ENCODE peak calls at places on chromosomes 4 and X, in five cellular contexts. One of them, this sample, is unnamed.

GRCh38 chrX:101931104-101931493 is 728 bp downstream of the ZMAT1 start:
- DNase-seq in cardiac muscle cell: no peak
- DNase-seq in thoracic aorta: no peak
- DNase-seq in fibroblast of lung: no peak
- DNase-seq in CD8-positive, alpha-beta T cell: no peak
- DNase-seq in this sample: no peak

GRCh38 chrX:107716816-107717700 is 58.5 kb downstream of the TSC22D3 start:
- DNase-seq in CD8-positive, alpha-beta T cell: peak; percentile 86
- DNase-seq in cardiac muscle cell: peak; percentile 66
- DNase-seq in thoracic aorta: peak; percentile 60
- DNase-seq in fibroblast of lung: peak; percentile 76
- DNase-seq in this sample: peak; percentile 75

GRCh38 chr4:57303012-57303751 is 193.0 kb upstream of the IGFBP7 start:
- DNase-seq in cardiac muscle cell: peak; percentile 23
- DNase-seq in CD8-positive, alpha-beta T cell: no peak
- DNase-seq in thoracic aorta: no peak
- DNase-seq in fibroblast of lung: peak; percentile 33
- DNase-seq in this sample: no peak

GRCh38 chr4:150302553-150302952 is 224.3 kb downstream of the DCLK2 start:
- DNase-seq in thoracic aorta: no peak
- DNase-seq in cardiac muscle cell: no peak
- DNase-seq in CD8-positive, alpha-beta T cell: no peak
- DNase-seq in fibroblast of lung: peak; percentile 97
- DNase-seq in this sample: no peak

GRCh38 chr4:88106205-88106604 is 52.2 kb downstream of the ABCG2 start:
- DNase-seq in fibroblast of lung: peak; percentile 66
- DNase-seq in thoracic aorta: no peak
- DNase-seq in CD8-positive, alpha-beta T cell: no peak
- DNase-seq in cardiac muscle cell: no peak
- DNase-seq in this sample: no peak

GRCh38 chr4:61533140-61533539 is 333.0 kb downstream of the ADGRL3 start:
- DNase-seq in cardiac muscle cell: no peak
- DNase-seq in CD8-positive, alpha-beta T cell: no peak
- DNase-seq in thoracic aorta: no peak
- DNase-seq in fibroblast of lung: peak; percentile 77
- DNase-seq in this sample: no peak

GRCh38 chrX:100368167-100368566 is 41.9 kb downstream of the PCDH19 start:
- DNase-seq in CD8-positive, alpha-beta T cell: no peak
- DNase-seq in thoracic aorta: no peak
- DNase-seq in fibroblast of lung: no peak
- DNase-seq in cardiac muscle cell: peak; percentile 52
- DNase-seq in this sample: no peak

GRCh38 chrX:46587753-46588171 is 14.2 kb downstream of the CHST7 start:
- DNase-seq in fibroblast of lung: peak; percentile 55
- DNase-seq in cardiac muscle cell: no peak
- DNase-seq in CD8-positive, alpha-beta T cell: no peak
- DNase-seq in thoracic aorta: no peak
- DNase-seq in this sample: no peak

GRCh38 chrX:10176121-10177003 is 19.6 kb downstream of the CLCN4 start:
- DNase-seq in CD8-positive, alpha-beta T cell: no peak
- DNase-seq in thoracic aorta: no peak
- DNase-seq in cardiac muscle cell: no peak
- DNase-seq in fibroblast of lung: no peak
- DNase-seq in this sample: no peak

GRCh38 chr4:184368290-184368689 is 106.1 kb downstream of the IRF2 start:
- DNase-seq in cardiac muscle cell: no peak
- DNase-seq in fibroblast of lung: no peak
- DNase-seq in thoracic aorta: no peak
- DNase-seq in CD8-positive, alpha-beta T cell: no peak
- DNase-seq in this sample: no peak

GRCh38 chrX:9897761-9898161 is 69.4 kb upstream of the CLDN34 start:
- DNase-seq in CD8-positive, alpha-beta T cell: no peak
- DNase-seq in cardiac muscle cell: no peak
- DNase-seq in thoracic aorta: no peak
- DNase-seq in fibroblast of lung: peak; percentile 97
- DNase-seq in this sample: no peak

GRCh38 chr4:187380181-187380581 is 615.4 kb upstream of the ZFP42 start:
- DNase-seq in CD8-positive, alpha-beta T cell: no peak
- DNase-seq in thoracic aorta: no peak
- DNase-seq in cardiac muscle cell: peak; percentile 22
- DNase-seq in fibroblast of lung: no peak
- DNase-seq in this sample: no peak

GRCh38 chr4:122666527-122667245 is 45.8 kb upstream of the IL21 start:
- DNase-seq in CD8-positive, alpha-beta T cell: no peak
- DNase-seq in thoracic aorta: no peak
- DNase-seq in cardiac muscle cell: no peak
- DNase-seq in fibroblast of lung: peak; percentile 96
- DNase-seq in this sample: no peak

GRCh38 chrX:115650916-115651315 is 89.9 kb downstream of the PLS3 start:
- DNase-seq in cardiac muscle cell: peak; percentile 53
- DNase-seq in thoracic aorta: no peak
- DNase-seq in CD8-positive, alpha-beta T cell: no peak
- DNase-seq in fibroblast of lung: peak; percentile 41
- DNase-seq in this sample: no peak

GRCh38 chr4:152257601-152258066 is 278.3 kb downstream of the FBXW7 start:
- DNase-seq in CD8-positive, alpha-beta T cell: no peak
- DNase-seq in fibroblast of lung: peak; percentile 68
- DNase-seq in thoracic aorta: no peak
- DNase-seq in cardiac muscle cell: no peak
- DNase-seq in this sample: no peak
- TF ChIP-seq CTCF in CD8-positive, alpha-beta T cell: no peak
- TF ChIP-seq CTCF in fibroblast of lung: no peak
- TF ChIP-seq CTCF in thoracic aorta: no peak
- TF ChIP-seq CTCF in cardiac muscle cell: no peak
- TF ChIP-seq CTCF in this sample: no peak

GRCh38 chr4:76377922-76378321 is 43.0 kb downstream of the CCDC158 start:
- DNase-seq in thoracic aorta: no peak
- DNase-seq in fibroblast of lung: peak; percentile 65
- DNase-seq in CD8-positive, alpha-beta T cell: peak; percentile 36
- DNase-seq in cardiac muscle cell: peak; percentile 76
- DNase-seq in this sample: no peak
- TF ChIP-seq CTCF in thoracic aorta: no peak
- TF ChIP-seq CTCF in fibroblast of lung: peak; percentile 43
- TF ChIP-seq CTCF in CD8-positive, alpha-beta T cell: peak; percentile 60
- TF ChIP-seq CTCF in cardiac muscle cell: peak; percentile 72
- TF ChIP-seq CTCF in this sample: no peak

GRCh38 chrX:155535866-155536265 is 76.9 kb downstream of the TMLHE start:
- DNase-seq in thoracic aorta: no peak
- DNase-seq in cardiac muscle cell: no peak
- DNase-seq in fibroblast of lung: peak; percentile 5
- DNase-seq in CD8-positive, alpha-beta T cell: no peak
- DNase-seq in this sample: no peak

DNA sequence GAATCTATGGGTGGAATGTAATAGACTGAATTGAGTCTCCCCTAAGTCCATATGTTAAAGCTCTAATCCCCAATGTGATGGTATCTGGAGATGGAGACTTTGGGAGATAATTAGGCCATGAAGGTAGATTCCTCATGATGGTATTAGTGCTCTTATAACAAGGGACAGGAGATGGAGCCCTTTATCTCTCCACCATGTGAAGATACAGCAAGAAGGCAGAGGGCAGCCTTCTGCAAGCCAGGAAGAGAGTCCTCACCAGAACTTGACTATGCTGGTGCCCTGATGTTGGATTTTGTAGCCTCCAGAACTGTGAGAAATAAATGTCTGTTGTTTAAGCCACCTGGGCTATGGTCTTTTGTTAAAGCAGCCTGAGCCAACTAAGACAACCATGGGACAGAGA is 76.4 kb upstream of the F8A3 start:
- DNase-seq in CD8-positive, alpha-beta T cell: no peak
- DNase-seq in thoracic aorta: no peak
- DNase-seq in cardiac muscle cell: no peak
- DNase-seq in fibroblast of lung: no peak
- DNase-seq in this sample: no peak
- TF ChIP-seq CTCF in CD8-positive, alpha-beta T cell: no peak
- TF ChIP-seq CTCF in thoracic aorta: no peak
- TF ChIP-seq CTCF in cardiac muscle cell: no peak
- TF ChIP-seq CTCF in fibroblast of lung: no peak
- TF ChIP-seq CTCF in this sample: no peak

GRCh38 chr4:185567828-185568442 is 32.6 kb upstream of the PDLIM3 start:
- DNase-seq in cardiac muscle cell: no peak
- DNase-seq in CD8-positive, alpha-beta T cell: no peak
- DNase-seq in fibroblast of lung: peak; percentile 74
- DNase-seq in thoracic aorta: no peak
- DNase-seq in this sample: no peak

GRCh38 chr4:185566425-185566824 is 31.1 kb upstream of the PDLIM3 start:
- DNase-seq in thoracic aorta: no peak
- DNase-seq in cardiac muscle cell: no peak
- DNase-seq in fibroblast of lung: no peak
- DNase-seq in CD8-positive, alpha-beta T cell: no peak
- DNase-seq in this sample: no peak

GRCh38 chr4:185564355-185564754 is 29.0 kb upstream of the PDLIM3 start:
- DNase-seq in fibroblast of lung: no peak
- DNase-seq in CD8-positive, alpha-beta T cell: no peak
- DNase-seq in thoracic aorta: no peak
- DNase-seq in cardiac muscle cell: no peak
- DNase-seq in this sample: no peak

GRCh38 chr4:185565696-185566095 is 30.4 kb upstream of the PDLIM3 start:
- DNase-seq in cardiac muscle cell: no peak
- DNase-seq in thoracic aorta: no peak
- DNase-seq in CD8-positive, alpha-beta T cell: no peak
- DNase-seq in fibroblast of lung: no peak
- DNase-seq in this sample: no peak

DNA sequence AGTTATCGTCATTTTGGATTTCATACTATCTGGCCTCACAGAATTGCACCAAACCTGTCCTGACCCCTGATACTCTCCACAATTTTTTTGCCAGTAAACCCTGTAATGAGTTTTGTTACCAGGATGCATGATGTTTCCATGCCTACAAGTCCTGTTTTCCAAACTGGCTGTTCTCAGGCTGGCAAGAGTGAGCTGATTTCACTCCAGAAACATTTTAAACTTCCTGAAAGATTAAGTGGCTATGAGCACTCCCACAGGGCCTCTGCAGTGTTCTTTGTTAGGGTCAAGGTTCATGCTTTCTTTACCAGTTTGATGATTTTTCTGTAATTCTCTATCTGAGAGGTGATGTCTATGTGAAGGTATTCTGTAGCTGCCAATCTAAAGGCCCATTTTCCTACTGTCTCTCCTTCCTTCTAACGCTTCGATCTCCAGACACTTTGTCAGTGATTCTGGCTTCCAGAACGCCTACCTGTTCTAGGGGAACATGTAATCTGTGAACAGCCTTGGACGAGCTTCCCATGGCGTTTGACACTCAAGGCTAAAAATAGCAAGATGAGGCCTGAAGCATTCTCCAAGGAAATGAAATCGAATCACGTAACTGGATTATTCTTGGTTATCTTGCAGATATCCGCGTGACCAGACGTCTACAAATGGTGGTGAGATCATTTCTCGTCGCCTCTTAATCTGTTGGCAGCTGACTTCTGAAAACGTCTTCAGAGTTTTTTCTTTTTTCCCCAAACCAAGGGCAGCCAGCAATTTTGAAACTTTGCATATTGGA is 31.9 kb upstream of the PDLIM3 start:
- DNase-seq in CD8-positive, alpha-beta T cell: no peak
- DNase-seq in fibroblast of lung: peak; percentile 87
- DNase-seq in thoracic aorta: peak; percentile 33
- DNase-seq in cardiac muscle cell: peak; percentile 53
- DNase-seq in this sample: no peak
- TF ChIP-seq CTCF in CD8-positive, alpha-beta T cell: no peak
- TF ChIP-seq CTCF in fibroblast of lung: no peak
- TF ChIP-seq CTCF in thoracic aorta: no peak
- TF ChIP-seq CTCF in cardiac muscle cell: no peak
- TF ChIP-seq CTCF in this sample: no peak

DNA sequence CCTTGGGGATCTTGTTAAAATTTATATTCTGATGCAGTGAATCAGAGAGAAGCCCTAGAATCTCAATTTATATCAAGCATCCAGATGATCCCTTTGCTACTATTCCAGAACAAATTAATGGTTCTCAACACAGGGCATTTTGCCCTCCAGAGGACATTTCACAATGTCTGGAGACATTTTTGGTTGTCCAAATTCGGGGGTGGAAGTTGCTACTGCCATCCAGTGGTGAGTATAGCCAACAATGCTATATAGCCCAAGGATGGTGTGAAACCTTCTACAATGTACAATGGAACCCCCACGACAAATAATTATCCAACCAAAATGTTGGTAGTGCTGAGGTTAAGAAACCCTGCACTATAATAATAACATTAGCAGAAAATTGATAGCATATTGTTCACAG is 2440.0 kb downstream of the PCDH7 start:
- DNase-seq in fibroblast of lung: no peak
- DNase-seq in cardiac muscle cell: peak; percentile 50
- DNase-seq in CD8-positive, alpha-beta T cell: no peak
- DNase-seq in thoracic aorta: no peak
- DNase-seq in this sample: no peak
- TF ChIP-seq CTCF in fibroblast of lung: no peak
- TF ChIP-seq CTCF in cardiac muscle cell: peak; percentile 72
- TF ChIP-seq CTCF in CD8-positive, alpha-beta T cell: no peak
- TF ChIP-seq CTCF in thoracic aorta: no peak
- TF ChIP-seq CTCF in this sample: no peak

DNA sequence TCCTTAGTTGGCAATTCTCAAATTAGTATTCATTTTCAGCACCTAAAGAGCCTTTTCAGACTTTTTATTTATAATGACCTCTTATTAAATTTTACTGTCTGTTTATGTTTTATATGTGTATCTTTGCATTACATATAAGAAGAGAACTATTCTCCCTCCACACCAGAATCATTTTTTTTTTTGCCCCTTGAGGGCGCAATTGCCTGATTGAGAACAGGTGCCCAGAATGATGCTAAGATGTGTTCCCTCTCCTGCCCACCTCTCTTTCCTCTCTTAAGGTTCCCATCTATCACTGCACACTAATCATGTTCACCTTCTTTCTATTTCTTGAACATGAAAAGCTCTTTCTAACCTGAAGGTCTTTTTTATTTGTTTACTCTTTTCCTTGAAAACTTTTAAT is 44.2 kb upstream of the ADAM29 start:
- DNase-seq in thoracic aorta: no peak
- DNase-seq in cardiac muscle cell: no peak
- DNase-seq in CD8-positive, alpha-beta T cell: no peak
- DNase-seq in fibroblast of lung: no peak
- DNase-seq in this sample: no peak
- TF ChIP-seq CTCF in thoracic aorta: no peak
- TF ChIP-seq CTCF in cardiac muscle cell: no peak
- TF ChIP-seq CTCF in CD8-positive, alpha-beta T cell: no peak
- TF ChIP-seq CTCF in fibroblast of lung: no peak
- TF ChIP-seq CTCF in this sample: no peak

DNA sequence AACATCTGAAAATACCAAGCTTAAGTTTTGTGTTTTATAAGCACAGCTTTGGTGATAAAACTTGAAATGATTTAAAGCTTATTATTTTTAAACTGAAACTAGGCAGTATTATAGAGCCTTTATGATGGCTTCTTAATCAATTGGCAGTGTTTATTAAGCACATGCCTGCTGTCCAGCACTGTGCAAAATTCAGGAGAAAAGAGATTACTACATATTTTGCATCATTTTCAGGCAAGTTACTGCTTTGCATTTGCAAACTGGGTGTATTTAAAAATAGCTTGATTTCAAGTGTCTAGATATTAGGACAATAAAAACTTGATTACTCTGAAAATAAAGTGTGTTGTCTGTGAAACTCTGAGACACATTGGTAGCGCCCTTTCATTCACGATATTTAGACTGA is 126.5 kb downstream of the PDLIM5 start:
- DNase-seq in thoracic aorta: no peak
- DNase-seq in CD8-positive, alpha-beta T cell: no peak
- DNase-seq in fibroblast of lung: no peak
- DNase-seq in cardiac muscle cell: no peak
- DNase-seq in this sample: no peak
- TF ChIP-seq CTCF in thoracic aorta: no peak
- TF ChIP-seq CTCF in CD8-positive, alpha-beta T cell: no peak
- TF ChIP-seq CTCF in fibroblast of lung: no peak
- TF ChIP-seq CTCF in cardiac muscle cell: no peak
- TF ChIP-seq CTCF in this sample: no peak